ENCODE peak calls at places on chromosomes 2 and 18, in ten cellular contexts. L, D, I, M, J, S, P, U, H and Q are unnamed samples.

GRCh38 chr2:10531874-10532273 is 83.7 kb upstream of the ODC1 start:
- DNase-seq in L (no peak), D (no peak), S (no peak), U (no peak), P (no peak), H (no peak), J (no peak), I (no peak), M (no peak), Q (no peak)

GRCh38 chr18:23281626-23282436 is 146.5 kb downstream of the CABLES1 start:
- DNase-seq in S (no peak), P (no peak), I (no peak), U (peak), J (peak), H (no peak), L (peak), D (no peak), M (no peak), Q (no peak)

GRCh38 chr2:9690252-9690651 is 59.5 kb upstream of the YWHAQ start:
- DNase-seq in I (no peak), J (no peak), S (no peak), M (peak), P (no peak), L (peak), U (peak), H (no peak), D (peak), Q (no peak)

GRCh38 chr18:48791636-48792105 is 159.1 kb downstream of the SMAD7 start:
- DNase-seq in M (no peak), J (no peak), P (no peak), I (no peak), L (peak), U (no peak), S (no peak), H (no peak), D (no peak), Q (no peak)

GRCh38 chr2:2146220-2146619 is 184.9 kb downstream of the MYT1L start:
- DNase-seq in I (no peak), U (no peak), P (no peak), S (no peak), D (no peak), L (no peak), M (no peak), H (no peak), J (no peak), Q (no peak)

GRCh38 chr2:37365669-37366068 is 21.2 kb downstream of the QPCT start:
- DNase-seq in D (no peak), L (peak), U (peak), M (no peak), I (no peak), P (no peak), J (no peak), S (no peak), H (no peak), Q (no peak)

GRCh38 chr18:63511285-63511684 is 30.9 kb upstream of the SERPINB12 start:
- DNase-seq in P (peak), U (peak), M (peak), D (no peak), H (no peak), S (peak), I (peak), L (peak), J (peak), Q (peak)

GRCh38 chr2:26581991-26582842 is 58.9 kb downstream of the CIB4 start:
- DNase-seq in H (no peak), L (no peak), J (no peak), U (no peak), I (no peak), D (no peak), P (no peak), M (no peak), S (no peak), Q (no peak)

GRCh38 chr18:27604583-27604982 is 419.5 kb upstream of the CHST9 start:
- DNase-seq in I (no peak), P (no peak), M (peak), H (no peak), L (peak), S (no peak), D (no peak), U (peak), J (no peak), Q (no peak)

GRCh38 chr2:192570786-192571185 is 376.1 kb upstream of the TMEFF2 start:
- DNase-seq in S (no peak), U (no peak), L (peak), I (no peak), J (no peak), H (no peak), P (no peak), M (no peak), D (no peak), Q (no peak)

GRCh38 chr2:219634951-219635751 is 7.7 kb downstream of the SLC4A3 start:
- DNase-seq in I (no peak), M (no peak), H (no peak), D (no peak), L (no peak), J (no peak), U (no peak), P (no peak), S (no peak), Q (no peak)

GRCh38 chr2:110737783-110738182 is 5.4 kb downstream of the ACOXL start:
- DNase-seq in M (no peak), I (no peak), J (no peak), D (no peak), U (no peak), L (no peak), S (no peak), P (no peak), H (no peak), Q (no peak)

GRCh38 chr18:44935455-44935854 is 254.8 kb downstream of the SETBP1 start:
- DNase-seq in J (no peak), U (no peak), P (no peak), S (no peak), I (no peak), H (no peak), L (no peak), D (no peak), M (no peak), Q (no peak)

GRCh38 chr2:44277541-44277940 is 2.3 kb downstream of the SLC3A1 start:
- DNase-seq in D (no peak), S (no peak), I (no peak), U (no peak), M (no peak), P (no peak), L (no peak), H (no peak), J (no peak), Q (no peak)

GRCh38 chr2:206240335-206240734 is 34.1 kb upstream of the ZDBF2 start:
- DNase-seq in U (no peak), J (no peak), H (no peak), S (no peak), M (no peak), L (no peak), D (no peak), I (no peak), P (no peak), Q (no peak)

GRCh38 chr2:68093634-68094033 is 30.8 kb upstream of the C1D start:
- DNase-seq in U (no peak), D (no peak), L (no peak), P (no peak), M (no peak), S (no peak), I (no peak), J (no peak), H (no peak), Q (no peak)

GRCh38 chr2:27824401-27824800 is 52.9 kb downstream of the MRPL33 start:
- DNase-seq in M (no peak), J (no peak), L (no peak), I (no peak), S (no peak), D (no peak), U (no peak), H (no peak), P (no peak), Q (no peak)

GRCh38 chr2:153059338-153060052 is 341.1 kb downstream of the ARL6IP6 start:
- DNase-seq in H (no peak), I (no peak), D (no peak), M (peak), U (peak), L (peak), P (no peak), S (no peak), J (no peak), Q (no peak)

GRCh38 chr2:230254152-230254881 is 28.8 kb downstream of the SP140 start:
- DNase-seq in P (no peak), D (no peak), J (no peak), H (no peak), L (no peak), M (no peak), U (no peak), I (no peak), S (no peak), Q (no peak)

GRCh38 chr2:168658706-168659105 is 143.7 kb upstream of the NOSTRIN start:
- DNase-seq in S (no peak), U (no peak), D (no peak), J (no peak), P (no peak), L (no peak), I (no peak), H (no peak), M (no peak), Q (no peak)

GRCh38 chr2:217920879-217921603 is 81.8 kb downstream of the TNS1 start:
- DNase-seq in H (no peak), P (no peak), D (no peak), J (no peak), I (peak), L (no peak), M (peak), S (no peak), U (peak), Q (no peak)

GRCh38 chr2:172931256-172931894 is 144.3 kb upstream of the MAP3K20 start:
- DNase-seq in M (peak), L (peak), U (peak), S (no peak), P (no peak), D (no peak), I (no peak), J (no peak), H (no peak), Q (no peak)

GRCh38 chr2:237720962-237721361 is 77.6 kb upstream of the RBM44 start:
- DNase-seq in S (no peak), L (peak), I (no peak), U (peak), J (no peak), P (no peak), H (no peak), D (peak), M (peak), Q (no peak)

GRCh38 chr2:29032189-29032588 is 42.1 kb downstream of the PCARE start:
- DNase-seq in D (no peak), M (no peak), P (no peak), L (no peak), S (no peak), I (no peak), J (no peak), U (no peak), H (no peak), Q (no peak)

GRCh38 chr18:7908686-7909299 is 341.7 kb downstream of the PTPRM start:
- DNase-seq in S (no peak), J (no peak), U (no peak), H (no peak), L (peak), D (no peak), M (no peak), P (no peak), I (no peak), Q (no peak)

GRCh38 chr18:7899078-7899477 is 332.0 kb downstream of the PTPRM start:
- DNase-seq in D (no peak), J (no peak), S (no peak), H (no peak), L (no peak), I (no peak), M (no peak), P (no peak), U (no peak), Q (no peak)

GRCh38 chr18:7901657-7902056 is 334.5 kb downstream of the PTPRM start:
- DNase-seq in I (no peak), P (no peak), J (no peak), S (no peak), H (no peak), D (no peak), M (no peak), L (no peak), U (no peak), Q (no peak)

GRCh38 chr18:7902399-7902839 is 335.3 kb downstream of the PTPRM start:
- DNase-seq in S (no peak), H (no peak), M (peak), J (peak), P (no peak), I (peak), U (peak), D (no peak), L (no peak), Q (no peak)

DNA sequence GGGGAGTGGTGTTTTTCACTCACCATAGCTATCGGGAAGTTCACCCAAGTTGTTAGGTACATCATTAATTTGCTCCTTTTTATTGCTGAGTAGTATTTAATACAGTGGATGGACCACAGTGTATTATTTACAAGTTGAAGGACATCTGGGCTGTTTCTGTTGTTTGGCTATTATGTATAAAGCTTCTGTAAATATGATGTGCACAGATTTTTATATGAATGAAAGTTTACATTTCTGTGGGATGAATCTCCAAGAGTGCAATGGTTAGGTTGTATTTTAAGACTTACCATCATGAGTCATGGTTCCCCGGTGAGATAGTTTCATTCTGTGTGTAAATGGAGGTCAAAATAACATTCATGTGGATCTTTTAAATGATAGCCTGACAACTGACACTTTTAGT is 337.4 kb downstream of the PTPRM start:
- DNase-seq in D (no peak), I (no peak), U (peak), P (no peak), S (no peak), M (peak), J (no peak), L (peak), H (no peak), Q (no peak)
- TF ChIP-seq CTCF in D (no peak), I (no peak), U (no peak), P (no peak), S (no peak), M (no peak), J (no peak), L (no peak), H (no peak), Q (no peak)

DNA sequence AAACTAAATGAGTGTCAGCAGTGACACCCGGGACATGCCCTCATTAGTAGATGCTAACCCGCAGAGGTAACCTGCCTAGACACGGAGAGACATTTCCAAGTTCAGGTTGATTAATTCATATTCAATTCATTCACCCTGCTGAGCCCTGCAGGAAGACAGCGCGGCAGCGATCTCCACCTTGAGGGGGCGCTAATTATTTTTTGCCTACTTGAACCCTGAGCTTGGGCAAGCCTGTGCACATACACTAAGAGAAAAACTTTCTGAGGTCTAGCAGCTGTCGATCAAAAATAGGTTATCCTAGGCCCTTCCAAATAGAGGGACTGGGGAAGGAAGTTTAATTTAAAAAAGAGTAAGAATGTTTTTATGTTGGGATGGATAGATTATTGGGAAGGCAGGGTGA is 1.3 kb upstream of the LYPD6 start:
- DNase-seq in J (peak), P (no peak), U (no peak), L (peak), S (no peak), I (no peak), H (no peak), D (no peak), M (no peak), Q (peak)
- TF ChIP-seq CTCF in J (no peak), P (no peak), U (peak), L (peak), S (peak), I (peak), H (no peak), D (peak), M (no peak), Q (peak)

GRCh38 chr2:95539290-95539689 is 52.5 kb upstream of the TRIM43 start:
- DNase-seq in H (no peak), J (no peak), M (peak), S (no peak), P (no peak), U (no peak), D (no peak), L (no peak), I (no peak), Q (no peak)
- TF ChIP-seq CTCF in H (no peak), J (no peak), M (no peak), S (no peak), P (no peak), U (no peak), D (no peak), L (no peak), I (no peak), Q (no peak)

GRCh38 chr2:216661639-216662375 is 28.6 kb downstream of the IGFBP2 start:
- DNase-seq in P (no peak), M (no peak), S (no peak), D (no peak), H (no peak), I (peak), J (no peak), L (no peak), U (no peak), Q (no peak)
- TF ChIP-seq CTCF in P (no peak), M (peak), S (no peak), D (peak), H (no peak), I (no peak), J (no peak), L (no peak), U (no peak), Q (no peak)

DNA sequence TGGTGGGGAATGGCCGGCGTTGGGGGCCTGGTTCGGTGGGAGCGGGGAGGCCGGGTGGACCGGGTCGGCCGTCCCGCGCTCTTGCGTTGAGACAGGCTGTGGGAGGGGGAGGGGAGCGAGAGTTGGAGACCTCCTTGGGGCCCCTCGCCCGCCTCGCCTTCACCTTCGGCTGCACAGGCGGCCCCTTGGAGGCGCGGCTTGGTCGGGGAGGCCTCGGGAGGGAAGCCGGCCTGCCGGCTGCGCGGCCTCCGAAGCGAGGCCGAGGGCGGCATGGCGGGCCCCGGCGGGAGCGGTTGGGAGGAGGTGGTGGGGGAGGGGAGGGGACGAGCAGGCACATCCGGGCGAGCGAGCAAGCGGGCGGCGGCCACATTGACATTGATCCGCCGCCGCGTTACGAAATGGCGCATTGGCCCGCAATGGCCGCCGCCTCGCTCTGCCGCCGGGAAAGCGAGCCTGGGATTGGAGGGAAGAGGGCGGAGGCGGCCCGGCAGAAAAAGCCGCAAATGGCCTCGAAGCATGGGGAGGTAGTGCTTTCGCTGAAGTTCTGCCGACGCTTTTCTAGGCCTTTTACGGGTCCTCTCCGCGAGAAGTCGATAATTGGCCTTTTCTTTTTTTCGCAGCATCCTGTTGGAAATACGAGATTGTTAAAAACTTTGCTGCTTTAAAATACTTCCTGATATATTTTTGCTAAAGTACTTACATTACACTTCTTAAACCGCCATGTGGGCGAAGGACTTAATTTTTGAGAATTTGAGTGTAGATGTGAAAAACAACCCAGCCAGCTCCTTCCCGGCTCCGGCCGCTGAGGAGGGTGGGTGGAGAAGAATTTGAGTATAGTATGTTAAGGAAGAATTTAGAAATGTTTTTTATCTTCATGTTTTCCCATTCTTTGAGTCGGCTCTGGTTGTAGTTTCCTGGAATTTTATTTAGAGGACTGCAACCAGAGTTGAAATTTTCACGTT is 582 bp downstream of the HNRNPA3 start:
- DNase-seq in I (peak), H (peak), P (peak), J (peak), S (peak), M (peak), L (peak), U (peak), D (peak), Q (peak)
- TF ChIP-seq CTCF in I (no peak), H (no peak), P (no peak), J (no peak), S (no peak), M (no peak), L (no peak), U (no peak), D (no peak), Q (no peak)

GRCh38 chr2:196640031-196640548 is 575 bp downstream of the CCDC150 start:
- DNase-seq in H (no peak), J (no peak), D (no peak), M (no peak), P (no peak), L (no peak), I (no peak), S (no peak), U (no peak), Q (no peak)

GRCh38 chr2:196635156-196635555 is 4.4 kb upstream of the CCDC150 start:
- DNase-seq in J (no peak), P (no peak), I (no peak), U (peak), D (no peak), L (no peak), H (no peak), S (no peak), M (peak), Q (no peak)

GRCh38 chr2:196638765-196639164 is 750 bp upstream of the CCDC150 start:
- DNase-seq in D (no peak), M (no peak), J (peak), I (no peak), L (no peak), U (no peak), P (no peak), H (no peak), S (no peak), Q (no peak)

DNA sequence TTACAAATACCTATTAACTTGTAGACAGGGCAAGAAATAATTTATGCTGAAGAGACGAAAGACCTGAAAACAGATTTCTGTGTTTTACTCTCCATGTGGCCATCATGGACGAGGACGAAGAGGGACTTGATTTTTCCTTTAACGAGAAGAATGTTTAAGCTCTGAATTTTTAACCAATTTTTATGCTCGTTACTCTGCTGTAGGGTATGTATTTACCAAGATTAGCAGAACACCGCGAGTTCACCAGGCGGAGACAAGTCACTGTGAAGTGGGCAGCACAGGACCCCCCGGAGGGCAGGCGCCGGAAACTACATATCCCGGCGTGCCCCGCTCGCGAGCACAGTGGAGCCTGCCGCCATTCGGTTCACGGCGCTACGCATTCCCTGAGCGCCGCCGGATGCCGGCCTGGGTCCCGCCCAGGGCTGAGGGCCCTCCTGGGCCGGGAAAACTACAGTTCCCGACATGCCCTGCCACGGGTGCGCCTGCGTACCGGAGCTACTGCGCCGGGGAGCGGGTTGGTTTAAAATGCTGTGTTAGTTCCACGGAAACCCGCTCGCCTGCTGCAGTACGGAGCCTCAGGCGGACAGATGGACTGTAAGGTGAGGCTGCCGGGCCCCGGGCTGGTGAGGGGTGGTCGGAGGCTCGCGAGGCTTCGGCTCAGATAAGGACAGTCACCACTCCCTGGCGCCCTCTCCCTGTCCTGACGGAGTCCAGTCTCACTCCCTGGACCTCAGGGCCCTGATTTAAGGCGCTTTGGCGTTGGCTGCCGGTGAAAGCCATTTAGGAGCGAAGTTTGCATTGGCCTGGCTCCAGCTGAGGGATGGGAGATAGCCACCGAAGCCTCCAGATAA is at the start of gene CCDC150:
- DNase-seq in J (peak), H (peak), D (peak), S (peak), M (peak), P (peak), L (peak), I (peak), U (peak), Q (peak)
- TF ChIP-seq CTCF in J (no peak), H (no peak), D (peak), S (no peak), M (peak), P (no peak), L (peak), I (no peak), U (peak), Q (peak)

GRCh38 chr2:227932403-227932802 is 61.0 kb downstream of the DAW1 start:
- DNase-seq in H (no peak), J (no peak), U (no peak), P (no peak), D (no peak), S (no peak), M (no peak), I (no peak), L (no peak), Q (no peak)
- TF ChIP-seq CTCF in H (no peak), J (no peak), U (no peak), P (no peak), D (no peak), S (peak), M (no peak), I (no peak), L (no peak), Q (no peak)